ENCODE peak calls at places on chromosomes 11 and 22, in five cellular contexts. X is cardiac muscle cell, U is heart left ventricle, I is fibroblast of the aortic adventitia, Q is astrocyte of the spinal cord. E is an unnamed sample.
A peak's percentile ranks its signal among the peaks of the same experiment; 100 is the strongest.

GRCh38 chr11:33151411-33151810 is 9.9 kb downstream of the CSTF3 start:
- DNase-seq in X (no peak), U (no peak), I (no peak), Q (no peak), E (no peak)

GRCh38 chr11:79312591-79313267 is 128.1 kb downstream of the TENM4 start:
- DNase-seq in X (peak; percentile 7), U (no peak), I (peak; percentile 46), Q (peak; percentile 15), E (no peak)

GRCh38 chr11:60370811-60371297 is 7.5 kb upstream of the MS4A7 start:
- DNase-seq in X (no peak), U (no peak), I (no peak), Q (no peak), E (no peak)

GRCh38 chr22:44726439-44726838 is 24.4 kb downstream of the PRR5 start:
- DNase-seq in X (no peak), U (no peak), I (no peak), Q (no peak), E (no peak)

GRCh38 chr11:76335827-76336226 is 45.1 kb downstream of the THAP12 start:
- DNase-seq in X (no peak), U (no peak), I (no peak), Q (no peak), E (no peak)

GRCh38 chr11:444397-445144 is 2.8 kb upstream of the ANO9 start:
- DNase-seq in X (peak; percentile 50), U (no peak), I (peak; percentile 58), Q (peak; percentile 7), E (no peak)

GRCh38 chr11:133506551-133507094 is 25.7 kb downstream of the OPCML start:
- DNase-seq in X (no peak), U (no peak), I (no peak), Q (no peak), E (no peak)

GRCh38 chr11:61572913-61573312 is 8.0 kb downstream of the SYT7 start:
- DNase-seq in X (no peak), U (no peak), I (no peak), Q (no peak), E (no peak)

GRCh38 chr11:117037279-117037951 is 60.8 kb downstream of the SIK3 start:
- DNase-seq in X (no peak), U (no peak), I (no peak), Q (no peak), E (no peak)

GRCh38 chr11:119062779-119063178 is 4.8 kb upstream of the VPS11 start:
- DNase-seq in X (peak; percentile 73), U (no peak), I (peak; percentile 87), Q (peak; percentile 23), E (no peak)

GRCh38 chr11:109553284-109553683 is 131.3 kb downstream of the C11orf87 start:
- DNase-seq in X (no peak), U (no peak), I (no peak), Q (no peak), E (no peak)

GRCh38 chr22:46366327-46366731 is 30.8 kb downstream of the TRMU start:
- DNase-seq in X (no peak), U (no peak), I (no peak), Q (no peak), E (no peak)

GRCh38 chr11:64007160-64007628 is 21.0 kb downstream of the OTUB1 start:
- DNase-seq in X (peak; percentile 25), U (no peak), I (peak; percentile 34), Q (no peak), E (no peak)
- H3K4me3 ChIP-seq in X (no peak overlapping the region), U (peak overlapping the region; percentile 40), I (peak overlapping the region; percentile 42), Q (peak overlapping the region; percentile 20), E (no peak overlapping the region)

GRCh38 chr22:23859201-23859600 is 1.5 kb downstream of the SLC2A11 start:
- DNase-seq in X (no peak), U (no peak), I (no peak), Q (no peak), E (no peak)

GRCh38 chr22:23862103-23862502 is 4.4 kb downstream of the SLC2A11 start:
- DNase-seq in X (peak; percentile 70), U (no peak), I (peak; percentile 63), Q (peak; percentile 39), E (no peak)

GRCh38 chr22:23857606-23858483 is at the start of gene SLC2A11:
- DNase-seq in X (peak; percentile 98), U (peak; percentile 98), I (peak; percentile 97), Q (peak; percentile 96), E (peak; percentile 97)

GRCh38 chr22:23858484-23858815 is 775 bp downstream of the SLC2A11 start:
- DNase-seq in X (no peak), U (no peak), I (no peak), Q (no peak), E (no peak)

DNA sequence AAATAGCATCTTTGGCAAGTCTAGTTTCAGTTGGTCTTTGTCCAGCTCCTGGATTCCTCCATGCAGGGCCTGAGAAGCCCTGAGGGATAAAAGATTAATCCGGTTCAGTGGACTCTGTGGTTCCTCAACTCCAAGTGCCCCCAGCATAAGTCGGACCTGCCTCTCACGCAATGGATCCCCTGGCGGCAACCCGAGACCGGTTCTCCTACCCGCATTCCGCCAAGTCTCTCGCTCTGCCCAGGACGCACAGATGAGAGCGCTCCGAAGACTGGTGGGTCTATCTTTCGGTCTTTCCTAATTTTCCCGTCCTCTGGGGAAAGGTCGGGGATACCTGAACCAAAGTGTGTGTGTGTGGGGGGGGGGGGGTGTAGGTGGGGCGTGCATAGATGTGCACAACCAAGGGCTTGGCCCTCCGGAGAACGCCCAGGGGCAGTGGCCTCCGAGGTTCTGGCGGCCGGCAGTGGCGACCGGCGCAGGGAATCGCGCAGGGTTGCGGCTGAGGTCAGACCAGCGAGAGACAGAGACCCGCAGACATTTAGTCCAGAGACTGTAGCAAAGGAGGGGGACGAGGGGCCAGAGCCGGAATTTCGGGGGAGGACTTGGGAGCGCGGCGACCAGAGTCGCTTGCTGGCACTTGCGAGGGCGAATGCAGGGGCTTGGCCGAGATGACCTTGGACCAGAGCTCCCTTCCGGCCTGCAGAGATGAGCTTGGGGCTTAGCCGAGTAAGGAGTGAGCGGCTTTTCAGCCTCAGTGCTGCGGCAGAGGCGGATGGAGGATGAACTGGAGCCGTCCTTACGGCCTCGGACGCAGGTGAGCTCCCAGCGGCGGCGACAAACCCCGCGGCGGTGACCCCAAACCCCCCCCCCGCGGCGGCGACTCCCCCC is 712 bp upstream of the SLC2A11 start:
- DNase-seq in X (peak; percentile 50), U (no peak), I (peak; percentile 56), Q (peak; percentile 24), E (no peak)
- TF ChIP-seq CTCF in X (no peak), U (no peak), I (peak; percentile 30), Q (no peak), E (no peak)

DNA sequence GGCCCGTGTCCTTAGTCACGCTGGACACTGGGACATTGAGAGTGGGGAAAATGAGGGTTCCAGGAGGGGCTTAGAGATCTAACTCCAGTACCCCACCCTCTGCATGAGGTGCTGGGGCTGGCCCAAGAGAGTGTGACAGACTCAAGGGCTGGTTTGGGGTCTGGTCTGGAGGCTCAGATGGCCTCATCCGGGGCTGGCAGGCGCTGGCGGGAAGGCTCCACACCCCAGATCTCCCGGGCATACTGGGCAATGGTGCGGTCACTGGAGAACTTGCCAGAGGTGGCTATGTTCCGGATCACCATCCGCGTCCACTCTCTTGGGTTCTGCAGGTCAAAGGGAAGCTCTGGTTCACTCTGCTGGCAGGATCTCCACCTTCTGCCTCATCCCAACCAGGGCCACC is 2.5 kb upstream of the RASGRP2 start:
- DNase-seq in X (no peak), U (peak; percentile 36), I (no peak), Q (no peak), E (no peak)
- H3K4me3 ChIP-seq in X (no peak overlapping the region), U (no peak overlapping the region), I (no peak overlapping the region), Q (no peak overlapping the region), E (no peak overlapping the region)

DNA sequence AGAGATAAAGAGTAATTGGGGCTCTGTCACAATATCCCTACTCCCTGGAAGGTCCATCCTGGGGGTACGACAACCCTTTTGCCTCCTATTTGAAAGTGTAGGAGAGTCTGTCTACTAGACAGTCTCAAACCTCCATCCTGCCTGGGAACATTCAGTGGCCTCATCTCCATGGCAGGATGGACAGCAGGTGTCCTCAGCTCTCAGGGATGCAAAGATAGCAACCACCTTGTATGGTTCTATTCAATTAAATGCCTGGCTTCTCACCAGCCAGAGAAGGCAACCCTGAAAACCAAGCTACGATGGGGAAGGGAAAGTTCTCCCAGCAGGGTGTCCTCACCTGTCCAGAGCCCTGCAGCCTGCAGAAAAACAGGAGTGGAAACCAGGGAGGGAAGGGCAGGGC is 164.9 kb downstream of the MIAT start:
- DNase-seq in X (no peak), U (no peak), I (no peak), Q (no peak), E (no peak)
- TF ChIP-seq CTCF in X (no peak), U (no peak), I (no peak), Q (no peak), E (no peak)

GRCh38 chr22:19125474-19126308 is 3.5 kb upstream of the DGCR2 start:
- DNase-seq in X (no peak), U (no peak), I (no peak), Q (no peak), E (no peak)
- H3K4me3 ChIP-seq in X (no peak overlapping the region), U (no peak overlapping the region), I (no peak overlapping the region), Q (no peak overlapping the region), E (no peak overlapping the region)

GRCh38 chr11:66881927-66882452 is 25.1 kb downstream of the LRFN4 start:
- DNase-seq in X (no peak), U (no peak), I (no peak), Q (no peak), E (no peak)

GRCh38 chr11:66882540-66882939 is 25.7 kb downstream of the LRFN4 start:
- DNase-seq in X (no peak), U (no peak), I (no peak), Q (no peak), E (no peak)

GRCh38 chr11:66879583-66879982 is 22.7 kb downstream of the LRFN4 start:
- DNase-seq in X (no peak), U (no peak), I (no peak), Q (no peak), E (no peak)

GRCh38 chr11:66880484-66881211 is 23.8 kb downstream of the LRFN4 start:
- DNase-seq in X (no peak), U (no peak), I (no peak), Q (no peak), E (no peak)

GRCh38 chr11:66881436-66881835 is 24.6 kb downstream of the LRFN4 start:
- DNase-seq in X (no peak), U (no peak), I (no peak), Q (no peak), E (no peak)
- TF ChIP-seq CTCF in X (no peak), U (no peak), I (no peak), Q (no peak), E (no peak)

GRCh38 chr22:17724678-17725464 is 49.4 kb downstream of the BID start:
- DNase-seq in X (no peak), U (no peak), I (no peak), Q (no peak), E (no peak)
- H3K4me3 ChIP-seq in X (no peak overlapping the region), U (no peak overlapping the region), I (no peak overlapping the region), Q (no peak overlapping the region), E (no peak overlapping the region)